ENCODE peak calls at places on chromosomes 12 and 14, in ten cellular contexts. B is adrenal gland, O is transverse colon, Q is spleen, N is tibial nerve, E is testis, X is A549, D is IMR-90, I is right lobe of liver, F is Peyer's patch. J is an unnamed sample.

GRCh38 chr12:65609359-65609771 is 214.9 kb upstream of the HMGA2 start:
- DNase-seq in O (no peak), I (no peak), E (no peak), B (no peak), Q (no peak), X (no peak), N (no peak), F (no peak), D (peak), J (no peak)

GRCh38 chr12:54133663-54134375 is 55.0 kb downstream of the SMUG1 start:
- DNase-seq in I (no peak), B (no peak), N (no peak), Q (no peak), D (no peak), O (no peak), E (no peak), F (no peak), X (no peak), J (no peak)

GRCh38 chr12:129959889-129960288 is 56.1 kb upstream of the TMEM132D start:
- DNase-seq in Q (no peak), D (no peak), B (no peak), O (no peak), F (no peak), X (no peak), E (no peak), N (no peak), I (no peak), J (no peak)

GRCh38 chr14:51917186-51917585 is 56.8 kb downstream of the GNG2 start:
- DNase-seq in X (no peak), Q (no peak), D (no peak), F (no peak), O (no peak), E (no peak), I (no peak), B (no peak), N (peak), J (peak)

GRCh38 chr12:68373836-68374314 is 41.7 kb upstream of the MDM1 start:
- DNase-seq in N (no peak), O (no peak), Q (no peak), I (no peak), D (no peak), F (no peak), E (no peak), B (no peak), X (no peak), J (no peak)

GRCh38 chr14:94768141-94768520 is 1.8 kb downstream of the GSC start:
- DNase-seq in N (no peak), F (no peak), B (no peak), E (no peak), O (no peak), Q (no peak), X (no peak), D (no peak), I (no peak), J (no peak)

GRCh38 chr12:21223930-21224329 is 92.9 kb downstream of the SLCO1B1 start:
- DNase-seq in I (no peak), O (no peak), X (no peak), E (no peak), N (no peak), F (no peak), B (no peak), Q (no peak), D (no peak), J (no peak)

GRCh38 chr14:95597784-95598204 is 62.9 kb downstream of the GLRX5 start:
- DNase-seq in Q (no peak), B (peak), O (no peak), N (no peak), I (no peak), X (no peak), F (no peak), D (peak), E (no peak), J (no peak)

GRCh38 chr12:57755454-57756372 is 810 bp downstream of the MARCHF9 start:
- DNase-seq in I (peak), O (peak), N (no peak), F (peak), X (no peak), B (no peak), Q (peak), E (no peak), D (no peak), J (no peak)

GRCh38 chr14:77616133-77616453 is 344 bp downstream of the SPTLC2 start:
- DNase-seq in X (peak), O (no peak), Q (no peak), B (peak), E (peak), D (no peak), I (no peak), F (peak), N (no peak), J (no peak)

GRCh38 chr12:30582943-30583342 is 112.7 kb downstream of the IPO8 start:
- DNase-seq in E (no peak), X (no peak), I (no peak), Q (no peak), F (no peak), B (no peak), D (peak), N (no peak), O (no peak), J (no peak)

GRCh38 chr14:33809456-33809855 is 141.4 kb downstream of the EGLN3 start:
- DNase-seq in E (no peak), D (no peak), F (no peak), N (no peak), O (no peak), I (no peak), X (no peak), Q (no peak), B (no peak), J (no peak)

GRCh38 chr14:56378474-56378873 is 201.1 kb upstream of the TMEM260 start:
- DNase-seq in Q (no peak), F (no peak), O (no peak), X (no peak), N (no peak), B (no peak), D (peak), E (no peak), I (no peak), J (no peak)

GRCh38 chr12:43992856-43993255 is 157.0 kb downstream of the TMEM117 start:
- DNase-seq in F (no peak), D (no peak), X (no peak), N (no peak), B (no peak), I (no peak), E (no peak), O (no peak), Q (no peak), J (no peak)

GRCh38 chr12:83818888-83819287 is 1093.7 kb downstream of the SLC6A15 start:
- DNase-seq in X (no peak), Q (no peak), D (peak), O (no peak), E (no peak), B (peak), F (no peak), N (no peak), I (no peak), J (peak)

GRCh38 chr12:105980533-105980932 is 158.2 kb downstream of the NUAK1 start:
- DNase-seq in N (no peak), X (no peak), D (no peak), E (no peak), Q (no peak), I (no peak), F (no peak), B (no peak), O (no peak), J (no peak)

GRCh38 chr12:91964501-91964900 is 181.1 kb downstream of the BTG1 start:
- DNase-seq in D (peak), N (no peak), X (no peak), O (no peak), I (no peak), B (no peak), E (no peak), Q (no peak), F (no peak), J (no peak)

GRCh38 chr12:46964496-46965098 is 114.8 kb upstream of the PCED1B start:
- DNase-seq in N (no peak), E (no peak), I (no peak), X (no peak), F (no peak), Q (no peak), O (no peak), D (peak), B (peak), J (no peak)

GRCh38 chr12:37720846-37721245 is 595.7 kb upstream of the ALG10B start:
- DNase-seq in I (no peak), B (no peak), D (no peak), F (no peak), E (no peak), Q (no peak), O (no peak), X (no peak), N (no peak), J (no peak)

GRCh38 chr12:128818065-128819022 is 5.4 kb downstream of the SLC15A4 start:
- DNase-seq in E (no peak), N (no peak), Q (no peak), O (no peak), F (no peak), D (peak), X (no peak), I (no peak), B (no peak), J (no peak)

GRCh38 chr12:130880411-130880885 is 8.6 kb downstream of the RAN start:
- DNase-seq in Q (no peak), F (no peak), N (no peak), B (peak), E (no peak), O (no peak), I (no peak), X (no peak), D (no peak), J (no peak)

GRCh38 chr12:68557011-68557715 is 53.5 kb upstream of the RAP1B start:
- DNase-seq in O (no peak), B (no peak), N (no peak), Q (no peak), I (no peak), X (no peak), D (peak), E (no peak), F (no peak), J (no peak)

GRCh38 chr12:108565976-108566375 is 3.6 kb downstream of the ISCU start:
- DNase-seq in I (peak), O (peak), Q (peak), B (peak), D (peak), F (peak), N (no peak), E (peak), X (peak), J (peak)

GRCh38 chr14:105136401-105137322 is 31.9 kb downstream of the JAG2 start:
- DNase-seq in I (peak), D (no peak), X (no peak), N (no peak), F (peak), B (no peak), O (no peak), Q (peak), E (no peak), J (no peak)

GRCh38 chr12:132578118-132578517 is 32.3 kb downstream of the LRCOL1 start:
- DNase-seq in O (no peak), B (no peak), X (no peak), N (no peak), E (no peak), Q (no peak), I (no peak), D (no peak), F (no peak), J (no peak)

GRCh38 chr14:23066368-23066767 is 9.0 kb upstream of the CDH24 start:
- DNase-seq in I (no peak), X (no peak), Q (no peak), F (peak), N (no peak), B (peak), O (no peak), E (no peak), D (no peak), J (no peak)

GRCh38 chr12:29053567-29053966 is 95.5 kb upstream of the FAR2 start:
- DNase-seq in F (no peak), B (no peak), Q (no peak), D (no peak), E (no peak), X (no peak), I (no peak), O (no peak), N (no peak), J (no peak)

GRCh38 chr12:51000245-51000644 is 25.9 kb downstream of the SLC11A2 start:
- DNase-seq in D (peak), O (no peak), E (no peak), I (no peak), X (no peak), N (no peak), Q (no peak), F (no peak), B (no peak), J (no peak)

GRCh38 chr12:14892726-14893442 is 7.2 kb upstream of the MGP start:
- DNase-seq in I (no peak), X (no peak), B (peak), D (peak), O (peak), F (peak), N (peak), E (peak), Q (no peak), J (peak)

GRCh38 chr14:102694530-102695171 is 82.6 kb upstream of the TRAF3 start:
- DNase-seq in O (peak), X (peak), F (peak), Q (no peak), N (peak), I (no peak), E (peak), D (peak), B (peak), J (peak)

GRCh38 chr12:91774471-91774921 is 371.1 kb downstream of the BTG1 start:
- DNase-seq in B (peak), E (no peak), D (peak), O (no peak), N (no peak), I (no peak), X (no peak), Q (no peak), F (no peak), J (no peak)

GRCh38 chr14:104342435-104343293 is 204.3 kb downstream of the KIF26A start:
- DNase-seq in I (no peak), E (peak), F (peak), D (no peak), Q (no peak), N (no peak), X (no peak), O (no peak), B (no peak), J (peak)

GRCh38 chr12:10283028-10283427 is 24.6 kb upstream of the KLRD1 start:
- DNase-seq in D (no peak), X (no peak), B (no peak), O (no peak), I (no peak), E (no peak), F (no peak), N (no peak), Q (no peak), J (no peak)

GRCh38 chr12:89117448-89118034 is 234.8 kb downstream of the DUSP6 start:
- DNase-seq in I (no peak), O (peak), Q (no peak), E (no peak), D (peak), B (no peak), N (no peak), X (no peak), F (no peak), J (no peak)
- H3K27ac ChIP-seq in I (no peak), O (no peak), Q (peak), E (no peak), D (no peak), B (no peak), N (no peak), X (no peak), F (no peak), J (no peak)

GRCh38 chr14:91140672-91141071 is 26.8 kb downstream of the DGLUCY start:
- DNase-seq in E (peak), X (peak), N (peak), O (peak), I (no peak), D (no peak), F (peak), Q (no peak), B (no peak), J (no peak)
- TF ChIP-seq POLR2A in E (no peak), X (no peak), N (no peak), O (no peak), I (no peak), D (no peak), F (no peak), Q (no peak), B (no peak), J (no peak)

GRCh38 chr14:68718033-68718725 is 74.7 kb downstream of the ZFP36L1 start:
- DNase-seq in X (peak), Q (no peak), N (no peak), D (no peak), B (peak), F (no peak), O (no peak), E (no peak), I (no peak), J (no peak)

GRCh38 chr14:68713782-68714181 is 79.1 kb downstream of the ZFP36L1 start:
- DNase-seq in X (no peak), N (no peak), I (no peak), F (no peak), E (no peak), D (no peak), B (no peak), Q (no peak), O (no peak), J (peak)

GRCh38 chr14:68712703-68713370 is 80.0 kb downstream of the ZFP36L1 start:
- DNase-seq in Q (no peak), N (no peak), F (no peak), X (no peak), D (no peak), O (no peak), E (no peak), B (peak), I (no peak), J (no peak)

GRCh38 chr14:68716698-68717097 is 76.2 kb downstream of the ZFP36L1 start:
- DNase-seq in B (no peak), X (no peak), F (no peak), D (no peak), I (no peak), N (no peak), E (no peak), Q (no peak), O (peak), J (peak)

GRCh38 chr14:68715032-68715924 is 77.6 kb downstream of the ZFP36L1 start:
- DNase-seq in E (no peak), B (no peak), D (peak), O (no peak), Q (no peak), I (no peak), N (no peak), F (no peak), X (no peak), J (no peak)
- H3K27ac ChIP-seq in E (no peak), B (no peak), D (no peak), O (no peak), Q (no peak), I (no peak), N (no peak), F (no peak), X (peak), J (no peak)

GRCh38 chr14:70905316-70905715 is 1.9 kb upstream of the PCNX1 start:
- DNase-seq in O (peak), I (no peak), Q (no peak), B (peak), X (no peak), F (peak), E (peak), N (no peak), D (peak), J (peak)

GRCh38 chr14:70908918-70909641 is 1.8 kb downstream of the PCNX1 start:
- DNase-seq in N (no peak), D (no peak), Q (no peak), B (no peak), E (no peak), O (no peak), I (no peak), X (no peak), F (no peak), J (no peak)

GRCh38 chr14:70907996-70908917 is 998 bp downstream of the PCNX1 start:
- DNase-seq in E (peak), X (peak), D (peak), I (peak), O (peak), Q (peak), N (peak), B (peak), F (peak), J (peak)

GRCh38 chr14:70906785-70907171 is 481 bp upstream of the PCNX1 start:
- DNase-seq in O (no peak), F (no peak), X (no peak), N (no peak), E (no peak), D (no peak), B (no peak), I (no peak), Q (no peak), J (no peak)

GRCh38 chr14:70907172-70907995 is at the start of gene PCNX1:
- DNase-seq in D (peak), B (peak), X (peak), E (peak), N (peak), Q (peak), I (peak), F (peak), O (peak), J (peak)
- TF ChIP-seq POLR2A in D (peak), B (peak), X (peak), E (no peak), N (peak), Q (peak), I (peak), F (peak), O (peak), J (peak)

GRCh38 chr12:5012337-5012736 is 31.3 kb upstream of the KCNA5 start:
- DNase-seq in D (no peak), I (no peak), X (no peak), Q (no peak), N (no peak), B (no peak), F (no peak), E (no peak), O (no peak), J (no peak)
- H3K27ac ChIP-seq in D (no peak), I (no peak), X (no peak), Q (no peak), N (no peak), B (no peak), F (no peak), E (no peak), O (no peak), J (no peak)

GRCh38 chr12:48999371-49000131 is at the start of gene DDN:
- DNase-seq in B (no peak), I (no peak), X (no peak), Q (peak), O (no peak), E (no peak), D (peak), N (no peak), F (no peak), J (no peak)
- TF ChIP-seq POLR2A in B (no peak), I (no peak), X (no peak), Q (no peak), O (no peak), E (no peak), D (no peak), N (no peak), F (no peak), J (no peak)

GRCh38 chr12:82688035-82688501 is 1.4 kb downstream of the TMTC2 start:
- DNase-seq in O (no peak), N (no peak), D (no peak), Q (no peak), I (no peak), X (peak), F (no peak), E (no peak), B (no peak), J (no peak)
- H3K27ac ChIP-seq in O (peak), N (peak), D (no peak), Q (peak), I (no peak), X (peak), F (peak), E (no peak), B (no peak), J (peak)

DNA sequence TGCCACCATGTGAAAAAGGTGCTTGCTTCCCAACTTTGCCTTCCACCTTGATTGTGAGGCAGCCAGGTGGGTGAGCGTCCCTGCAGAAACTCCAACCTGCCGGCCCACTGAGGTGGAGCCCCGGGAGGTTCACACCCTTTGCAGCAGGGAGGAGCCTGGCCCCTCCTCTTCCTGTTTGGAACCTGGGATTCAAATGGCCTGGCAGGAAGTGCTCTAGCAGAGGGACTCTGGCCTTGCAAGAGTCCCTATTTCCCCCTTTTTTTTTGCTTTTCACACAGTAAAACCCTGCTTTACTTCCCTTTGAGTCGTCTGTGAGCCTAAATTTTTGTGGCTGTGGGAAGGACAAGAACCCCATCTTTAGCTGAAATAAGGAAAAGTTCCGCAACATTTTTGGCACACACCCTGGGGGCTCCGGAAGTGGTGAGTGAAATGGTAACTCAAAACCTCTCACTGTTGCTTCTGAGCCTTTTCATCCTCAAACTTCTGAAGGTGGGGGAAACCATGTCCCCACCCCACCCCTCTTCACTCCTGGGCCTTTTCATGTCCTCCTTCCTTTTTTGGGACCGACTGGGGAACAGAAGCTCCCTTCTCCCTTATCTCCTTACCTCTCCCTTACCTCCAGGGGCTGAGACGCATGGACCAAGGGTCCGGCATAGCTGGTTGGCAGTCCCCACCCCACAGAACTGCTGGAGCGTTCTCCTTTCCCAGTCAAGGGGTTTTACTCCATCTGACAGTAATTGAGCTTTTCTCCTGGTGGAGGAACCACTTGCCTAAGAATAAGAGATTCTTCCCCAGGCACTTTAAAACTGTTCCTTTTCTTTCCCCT is 102.0 kb downstream of the KCNMB4 start:
- DNase-seq in X (no peak), B (no peak), D (no peak), E (peak), O (peak), N (no peak), I (no peak), F (no peak), Q (peak), J (no peak)
- TF ChIP-seq POLR2A in X (no peak), B (no peak), D (no peak), E (no peak), O (no peak), N (no peak), I (no peak), F (no peak), Q (no peak), J (no peak)

J was measured in uterus.